ENCODE peak calls at places on chromosomes 6 and 20, in six cellular contexts. Y is astrocyte of the spinal cord; G is CD8-positive, alpha-beta T cell; J is colonic mucosa; R is uterus; I is GM12865. E is an unnamed sample.

GRCh38 chr6:115004982-115005381 is 662.2 kb upstream of the HS3ST5 start:
- DNase-seq in Y (no peak), G (no peak), J (no peak), R (no peak), I (no peak), E (no peak)

GRCh38 chr20:25459111-25459830 is 51.8 kb downstream of the GINS1 start:
- DNase-seq in Y (no peak), G (no peak), J (no peak), R (no peak), I (no peak), E (no peak)

GRCh38 chr6:15063253-15063853 is 182.5 kb upstream of the JARID2 start:
- DNase-seq in Y (no peak), G (no peak), J (no peak), R (no peak), I (peak), E (no peak)

GRCh38 chr20:59575653-59576052 is 28.7 kb upstream of the PHACTR3 start:
- DNase-seq in Y (no peak), G (no peak), J (no peak), R (no peak), I (no peak), E (no peak)

GRCh38 chr20:2312876-2313275 is 17.1 kb downstream of the TGM3 start:
- DNase-seq in Y (no peak), G (no peak), J (no peak), R (no peak), I (no peak), E (no peak)

GRCh38 chr6:136113736-136114173 is 136.4 kb downstream of the MTFR2 start:
- DNase-seq in Y (peak), G (no peak), J (peak), R (peak), I (no peak), E (peak)

GRCh38 chr20:46299078-46299477 is 9.2 kb downstream of the CDH22 start:
- DNase-seq in Y (no peak), G (no peak), J (no peak), R (no peak), I (no peak), E (no peak)

GRCh38 chr6:70124882-70125535 is 177.9 kb downstream of the COL9A1 start:
- DNase-seq in Y (peak), G (no peak), J (peak), R (no peak), I (no peak), E (no peak)

GRCh38 chr6:41182069-41183034 is 18.6 kb downstream of the TREML2 start:
- DNase-seq in Y (peak), G (peak), J (peak), R (no peak), I (peak), E (peak)

GRCh38 chr20:43746344-43747137 is 19.7 kb upstream of the GTSF1L start:
- DNase-seq in Y (no peak), G (no peak), J (no peak), R (no peak), I (no peak), E (no peak)

GRCh38 chr6:146149770-146150169 is 120.9 kb downstream of the GRM1 start:
- DNase-seq in Y (no peak), G (no peak), J (no peak), R (no peak), I (no peak), E (no peak)

GRCh38 chr6:156660389-156660788 is 116.8 kb upstream of the ARID1B start:
- DNase-seq in Y (no peak), G (no peak), J (no peak), R (no peak), I (no peak), E (no peak)

GRCh38 chr6:146546440-146546839 is 2.8 kb downstream of the RAB32 start:
- DNase-seq in Y (peak), G (no peak), J (no peak), R (peak), I (no peak), E (no peak)

GRCh38 chr20:37552415-37552814 is 24.7 kb upstream of the BLCAP start:
- DNase-seq in Y (no peak), G (no peak), J (no peak), R (no peak), I (no peak), E (no peak)

GRCh38 chr20:577167-577791 is 32.8 kb downstream of the TCF15 start:
- DNase-seq in Y (no peak), G (no peak), J (no peak), R (no peak), I (peak), E (peak)

GRCh38 chr6:44051516-44051915 is 75.7 kb downstream of the MRPL14 start:
- DNase-seq in Y (peak), G (no peak), J (no peak), R (peak), I (no peak), E (no peak)

GRCh38 chr6:15761045-15761502 is 98.2 kb upstream of the DTNBP1 start:
- DNase-seq in Y (no peak), G (no peak), J (no peak), R (no peak), I (no peak), E (no peak)

GRCh38 chr20:20360464-20360863 is 7.4 kb upstream of the INSM1 start:
- DNase-seq in Y (peak), G (no peak), J (peak), R (no peak), I (peak), E (peak)

GRCh38 chr6:12110523-12111154 is 98.5 kb downstream of the HIVEP1 start:
- DNase-seq in Y (no peak), G (no peak), J (no peak), R (no peak), I (no peak), E (no peak)

GRCh38 chr20:37764333-37764935 is 70.6 kb downstream of the CTNNBL1 start:
- DNase-seq in Y (no peak), G (no peak), J (no peak), R (no peak), I (no peak), E (no peak)

GRCh38 chr20:57870597-57871236 is 160.9 kb upstream of the PMEPA1 start:
- DNase-seq in Y (no peak), G (no peak), J (no peak), R (no peak), I (no peak), E (no peak)

GRCh38 chr6:15586528-15586927 is 76.3 kb downstream of the DTNBP1 start:
- DNase-seq in Y (no peak), G (no peak), J (no peak), R (no peak), I (no peak), E (no peak)

GRCh38 chr20:41177636-41178035 is 40.3 kb downstream of the PLCG1 start:
- DNase-seq in Y (peak), G (no peak), J (no peak), R (peak), I (no peak), E (no peak)

GRCh38 chr6:7674291-7674690 is 51.6 kb upstream of the BMP6 start:
- DNase-seq in Y (no peak), G (no peak), J (no peak), R (no peak), I (no peak), E (no peak)

GRCh38 chr6:7672066-7673062 is 53.5 kb upstream of the BMP6 start:
- DNase-seq in Y (no peak), G (no peak), J (no peak), R (no peak), I (no peak), E (no peak)

GRCh38 chr6:7671581-7671980 is 54.3 kb upstream of the BMP6 start:
- DNase-seq in Y (peak), G (no peak), J (no peak), R (no peak), I (no peak), E (no peak)

GRCh38 chr6:7671076-7671475 is 54.8 kb upstream of the BMP6 start:
- DNase-seq in Y (peak), G (no peak), J (no peak), R (no peak), I (no peak), E (no peak)

GRCh38 chr6:7673063-7673536 is 52.8 kb upstream of the BMP6 start:
- DNase-seq in Y (peak), G (no peak), J (peak), R (peak), I (peak), E (no peak)
- TF ChIP-seq CTCF in Y (no peak), G (no peak), J (no peak), R (no peak), I (no peak), E (no peak)

GRCh38 chr6:89299451-89299850 is 15.6 kb downstream of the GABRR2 start:
- DNase-seq in Y (no peak), G (no peak), J (no peak), R (no peak), I (no peak), E (no peak)
- TF ChIP-seq CTCF in Y (peak), G (no peak), J (no peak), R (no peak), I (no peak), E (no peak)

GRCh38 chr6:161830866-161831600 is 557.2 kb upstream of the AGPAT4 start:
- DNase-seq in Y (no peak), G (no peak), J (no peak), R (no peak), I (no peak), E (no peak)

GRCh38 chr6:161832622-161833021 is 558.8 kb upstream of the AGPAT4 start:
- DNase-seq in Y (no peak), G (no peak), J (no peak), R (no peak), I (no peak), E (no peak)

GRCh38 chr6:161828355-161828754 is 554.5 kb upstream of the AGPAT4 start:
- DNase-seq in Y (no peak), G (no peak), J (no peak), R (no peak), I (no peak), E (peak)

GRCh38 chr6:161833099-161833860 is 559.4 kb upstream of the AGPAT4 start:
- DNase-seq in Y (no peak), G (no peak), J (no peak), R (no peak), I (no peak), E (no peak)

DNA sequence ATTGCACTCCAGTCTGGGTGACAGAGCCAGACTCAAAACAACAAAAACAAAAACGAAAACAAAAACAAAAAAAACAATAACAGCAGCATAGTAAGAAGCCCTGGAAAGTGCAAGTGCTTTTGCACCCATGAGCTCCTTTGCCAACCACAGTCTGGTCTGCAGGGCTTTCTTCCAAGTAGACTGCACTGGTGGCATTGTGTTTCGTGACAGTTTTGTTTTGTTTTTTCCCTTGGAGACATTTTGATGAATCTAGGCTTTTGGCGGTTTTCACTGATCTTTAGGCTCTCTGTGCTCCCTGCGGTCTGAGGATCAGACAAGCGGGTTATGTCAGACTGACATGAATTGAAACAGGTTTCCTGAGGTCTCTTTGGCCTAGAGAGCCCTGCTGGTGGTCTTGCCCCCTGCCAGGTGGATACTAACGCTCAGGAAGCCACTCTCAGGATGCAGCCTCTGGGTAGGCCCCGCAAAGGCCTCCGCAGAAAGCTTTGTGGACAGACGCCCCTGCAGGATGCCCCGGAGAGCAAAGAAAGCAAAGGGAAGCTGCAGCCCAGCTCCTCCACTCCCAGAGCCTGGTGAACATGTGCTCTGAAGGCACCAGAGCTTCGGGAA is 555.4 kb upstream of the AGPAT4 start:
- DNase-seq in Y (peak), G (no peak), J (no peak), R (no peak), I (no peak), E (no peak)
- TF ChIP-seq CTCF in Y (peak), G (no peak), J (no peak), R (no peak), I (no peak), E (no peak)

GRCh38 chr20:7136886-7137285 is 369.4 kb downstream of the BMP2 start:
- DNase-seq in Y (no peak), G (no peak), J (no peak), R (no peak), I (no peak), E (no peak)

GRCh38 chr20:7137395-7138151 is 370.1 kb downstream of the BMP2 start:
- DNase-seq in Y (no peak), G (no peak), J (no peak), R (no peak), I (no peak), E (no peak)
- TF ChIP-seq CTCF in Y (no peak), G (no peak), J (no peak), R (no peak), I (no peak), E (no peak)

GRCh38 chr6:25124216-25124615 is 155.0 kb upstream of the CARMIL1 start:
- DNase-seq in Y (no peak), G (no peak), J (no peak), R (no peak), I (no peak), E (no peak)
- TF ChIP-seq CTCF in Y (no peak), G (no peak), J (no peak), R (no peak), I (no peak), E (no peak)

GRCh38 chr20:52104546-52105044 is 87.0 kb downstream of the ZFP64 start:
- DNase-seq in Y (peak), G (no peak), J (no peak), R (no peak), I (no peak), E (peak)

GRCh38 chr20:52102126-52102525 is 89.5 kb downstream of the ZFP64 start:
- DNase-seq in Y (no peak), G (no peak), J (no peak), R (no peak), I (no peak), E (no peak)

GRCh38 chr20:52103911-52104545 is 87.6 kb downstream of the ZFP64 start:
- DNase-seq in Y (peak), G (no peak), J (no peak), R (no peak), I (no peak), E (peak)

GRCh38 chr20:52102559-52102958 is 89.0 kb downstream of the ZFP64 start:
- DNase-seq in Y (no peak), G (no peak), J (no peak), R (no peak), I (no peak), E (no peak)

DNA sequence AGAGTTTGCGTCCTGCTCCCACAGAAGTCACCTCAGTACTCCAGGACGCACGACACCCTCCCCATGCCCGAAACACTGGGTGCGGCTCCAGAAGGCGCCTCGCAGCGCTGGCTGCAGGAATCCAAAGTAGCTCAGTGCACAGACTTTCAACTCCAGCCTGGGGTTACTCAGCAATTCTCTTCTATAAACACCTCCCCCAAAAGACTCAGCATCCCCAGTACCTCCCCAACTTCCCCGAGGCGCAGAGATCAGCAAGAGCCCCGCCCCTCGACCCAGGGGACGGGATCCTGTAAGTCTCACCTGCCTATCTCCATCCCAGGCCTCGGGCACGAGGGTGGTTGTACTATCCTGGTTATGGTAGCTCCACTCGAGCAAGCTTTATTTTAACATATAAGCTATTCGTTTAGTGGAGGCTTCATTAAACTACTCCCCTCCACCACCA is 88.1 kb downstream of the ZFP64 start:
- DNase-seq in Y (peak), G (no peak), J (no peak), R (no peak), I (no peak), E (no peak)
- TF ChIP-seq CTCF in Y (no peak), G (no peak), J (no peak), R (no peak), I (no peak), E (no peak)

GRCh38 chr6:141607956-141608355 is 524.8 kb upstream of the GJE1 start:
- DNase-seq in Y (no peak), G (no peak), J (no peak), R (no peak), I (no peak), E (no peak)

DNA sequence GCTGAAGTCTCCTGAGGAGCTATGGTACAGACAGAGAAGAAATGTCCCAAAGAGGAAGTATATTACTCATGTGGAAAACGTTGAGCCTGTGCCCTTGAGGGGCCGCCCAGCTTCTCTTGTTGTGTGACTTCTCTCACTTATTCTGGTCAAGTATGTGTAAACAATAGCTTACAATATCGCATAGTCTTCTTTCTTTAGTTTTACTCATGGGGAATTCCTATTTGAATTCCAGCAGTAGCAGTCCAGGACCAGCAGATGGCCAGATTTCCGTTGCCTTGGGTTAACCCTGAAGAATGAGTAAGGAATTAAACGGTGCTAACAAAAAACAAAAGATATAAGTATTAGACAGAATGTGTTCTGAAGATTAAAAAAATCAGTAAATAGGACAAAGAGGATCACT is 522.0 kb upstream of the GJE1 start:
- DNase-seq in Y (peak), G (no peak), J (no peak), R (no peak), I (no peak), E (no peak)
- TF ChIP-seq CTCF in Y (peak), G (no peak), J (no peak), R (no peak), I (no peak), E (peak)

GRCh38 chr6:139109558-139109957 is 25.3 kb upstream of the HECA start:
- DNase-seq in Y (no peak), G (no peak), J (no peak), R (no peak), I (peak), E (peak)
- TF ChIP-seq CTCF in Y (peak), G (peak), J (no peak), R (no peak), I (peak), E (no peak)

DNA sequence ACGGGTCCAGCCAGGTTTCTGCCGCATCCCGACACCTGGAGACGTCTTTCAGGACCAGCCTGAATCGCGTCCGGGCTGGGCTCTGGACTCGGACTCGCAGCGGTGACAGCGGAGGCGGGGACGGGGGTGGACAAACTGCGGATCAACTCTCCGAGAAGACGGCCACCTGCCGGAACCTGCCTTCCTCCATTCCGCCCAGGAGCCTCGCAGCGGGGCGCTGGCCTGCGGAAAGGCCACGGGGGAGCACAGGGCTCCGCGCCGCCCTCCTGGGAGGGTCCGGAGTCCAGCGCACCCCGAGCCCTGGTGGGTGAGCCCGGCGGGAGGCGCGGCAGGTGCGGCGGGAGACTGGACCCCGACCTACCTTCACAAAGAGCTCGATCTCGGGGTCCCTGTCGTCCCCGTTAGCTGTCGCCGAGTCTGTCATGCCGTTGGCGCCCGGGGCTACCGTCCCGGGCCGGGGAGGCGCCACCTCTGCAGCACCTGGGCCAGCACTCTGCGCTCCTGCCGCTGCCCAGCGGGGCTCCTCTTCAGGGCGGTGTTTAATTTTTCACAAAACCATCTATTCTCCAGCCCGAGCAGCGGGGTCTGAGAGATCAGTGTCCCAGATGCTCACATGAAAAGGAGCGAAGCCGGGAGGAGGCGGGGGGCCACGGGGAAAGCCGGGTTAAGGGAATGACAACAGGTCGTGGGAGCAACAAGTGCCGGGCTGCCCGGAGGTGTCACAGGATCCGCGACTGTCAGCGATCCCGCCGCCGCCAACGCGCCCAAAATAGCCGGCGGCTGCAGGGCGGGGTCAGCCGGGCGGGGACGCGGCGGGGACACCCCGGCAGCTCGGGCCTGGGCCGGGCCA is at the start of gene CLIC5:
- DNase-seq in Y (no peak), G (peak), J (peak), R (no peak), I (no peak), E (peak)
- TF ChIP-seq CTCF in Y (no peak), G (no peak), J (no peak), R (no peak), I (no peak), E (no peak)